ENCODE peak calls at places on chromosomes 2 and 18, in six cellular contexts. H is GM20000; Q is body of pancreas; V is activated CD8-positive, alpha-beta memory T cell treated with anti-CD3 and anti-CD28 coated beads, Interleukin-2, amount 10 ng/mL, durations not matched to agents 7 days and 5 days; I is ovary; E is WERI-Rb-1. X is an unnamed sample.

GRCh38 chr2:218428846-218429558 is 10.1 kb downstream of the VIL1 start:
- DNase-seq in H (no peak), Q (no peak), V (no peak), I (no peak), E (no peak), X (no peak)

GRCh38 chr2:155377178-155377780 is 678.8 kb downstream of the KCNJ3 start:
- DNase-seq in H (peak), Q (no peak), V (no peak), I (no peak), E (no peak), X (no peak)

GRCh38 chr2:73611193-73611592 is 31.0 kb downstream of the NAT8 start:
- DNase-seq in H (no peak), Q (no peak), V (no peak), I (no peak), E (no peak), X (no peak)

GRCh38 chr2:71358931-71359671 is 27.5 kb downstream of the ZNF638 start:
- DNase-seq in H (no peak), Q (no peak), V (no peak), I (no peak), E (no peak), X (peak)

GRCh38 chr18:26307161-26307773 is 81.0 kb downstream of the TAF4B start:
- DNase-seq in H (peak), Q (peak), V (no peak), I (no peak), E (peak), X (peak)

GRCh38 chr2:173903611-173904394 is 61.4 kb downstream of the SP3 start:
- DNase-seq in H (no peak), Q (no peak), V (no peak), I (no peak), E (no peak), X (no peak)

GRCh38 chr2:28970464-28971160 is 10.5 kb upstream of the TOGARAM2 start:
- DNase-seq in H (no peak), Q (no peak), V (no peak), I (no peak), E (no peak), X (no peak)

GRCh38 chr2:214077727-214078126 is 333.1 kb upstream of the VWC2L start:
- DNase-seq in H (no peak), Q (no peak), V (no peak), I (no peak), E (no peak), X (no peak)

GRCh38 chr18:6056171-6056932 is 161.0 kb upstream of the TMEM200C start:
- DNase-seq in H (peak), Q (no peak), V (no peak), I (no peak), E (no peak), X (peak)

GRCh38 chr2:158179660-158180059 is 78.0 kb downstream of the UPP2 start:
- DNase-seq in H (no peak), Q (no peak), V (no peak), I (no peak), E (no peak), X (no peak)

GRCh38 chr2:146227395-146228393 is 1617.1 kb upstream of the ACVR2A start:
- DNase-seq in H (no peak), Q (no peak), V (no peak), I (no peak), E (no peak), X (no peak)

GRCh38 chr2:216634317-216635148 is 1.3 kb downstream of the IGFBP2 start:
- DNase-seq in H (no peak), Q (no peak), V (no peak), I (no peak), E (no peak), X (no peak)

GRCh38 chr2:241080405-241081189 is 21.5 kb downstream of the MTERF4 start:
- DNase-seq in H (no peak), Q (no peak), V (peak), I (no peak), E (no peak), X (no peak)

GRCh38 chr2:136611451-136611850 is 153.9 kb upstream of the THSD7B start:
- DNase-seq in H (no peak), Q (no peak), V (no peak), I (no peak), E (no peak), X (no peak)

GRCh38 chr2:127857494-127857818 is 499 bp downstream of the POLR2D start:
- DNase-seq in H (peak), Q (no peak), V (peak), I (no peak), E (peak), X (no peak)

GRCh38 chr2:173657996-173658717 is 303.5 kb downstream of the CDCA7 start:
- DNase-seq in H (no peak), Q (peak), V (no peak), I (no peak), E (no peak), X (peak)

GRCh38 chr2:44230378-44230777 is 44.9 kb upstream of the SLC3A1 start:
- DNase-seq in H (no peak), Q (no peak), V (no peak), I (no peak), E (no peak), X (no peak)

X was measured in H54.